ENCODE peak calls at places on chromosomes 6 and 20, in eight cellular contexts. R is T-helper 2 cell; O is endodermal cell; V is stomach; Z is esophagus squamous epithelium; J is stimulated activated CD8-positive, alpha-beta memory T cell treated with anti-CD3 and anti-CD28 coated beads, Interleukin-7, amount 100 ng/mL, for 48 hours; U is NB4; B is iris pigment epithelial cell. M is an unnamed sample.

GRCh38 chr6:35202066-35202546 is 11.7 kb upstream of the SCUBE3 start:
- DNase-seq in R (no peak), B (no peak), J (no peak), Z (no peak), U (no peak), V (no peak), O (no peak), M (peak)

GRCh38 chr6:169863149-169863525 is 111.7 kb downstream of the ERMARD start:
- DNase-seq in Z (no peak), U (no peak), J (no peak), R (no peak), V (peak), O (no peak), B (no peak), M (no peak)

GRCh38 chr20:55116598-55116997 is 641.2 kb downstream of the DOK5 start:
- DNase-seq in Z (no peak), B (no peak), R (no peak), V (no peak), O (no peak), U (no peak), J (no peak), M (no peak)

GRCh38 chr6:145670306-145670705 is 65.0 kb downstream of the EPM2A start:
- DNase-seq in Z (no peak), R (no peak), V (no peak), U (no peak), B (peak), O (no peak), J (no peak), M (no peak)

GRCh38 chr6:149942461-149942829 is 631 bp downstream of the ULBP2 start:
- DNase-seq in Z (no peak), J (no peak), R (no peak), V (no peak), B (no peak), U (no peak), O (no peak), M (no peak)

GRCh38 chr20:22801528-22801927 is 217.2 kb upstream of the FOXA2 start:
- DNase-seq in U (no peak), Z (no peak), B (no peak), J (no peak), V (no peak), R (no peak), O (no peak), M (no peak)

GRCh38 chr6:49325901-49326300 is 137.2 kb downstream of the MMUT start:
- DNase-seq in B (peak), V (no peak), O (no peak), Z (no peak), U (no peak), J (no peak), R (no peak), M (no peak)

GRCh38 chr20:21514553-21515251 is 838 bp upstream of the NKX2-2 start:
- DNase-seq in V (no peak), B (no peak), U (no peak), R (no peak), J (no peak), Z (no peak), O (peak), M (no peak)

GRCh38 chr6:34560366-34561226 is 4.5 kb upstream of the SPDEF start:
- DNase-seq in J (no peak), O (peak), U (peak), R (no peak), B (peak), Z (no peak), V (peak), M (peak)

GRCh38 chr6:12654107-12654506 is 62.5 kb upstream of the PHACTR1 start:
- DNase-seq in B (no peak), U (no peak), R (no peak), J (no peak), Z (no peak), O (no peak), V (no peak), M (no peak)

GRCh38 chr20:8291200-8291599 is 159.1 kb downstream of the PLCB1 start:
- DNase-seq in U (no peak), J (no peak), Z (no peak), R (no peak), B (no peak), O (no peak), V (no peak), M (no peak)

GRCh38 chr20:50873518-50873959 is 57.7 kb downstream of the ADNP start:
- DNase-seq in J (no peak), V (no peak), O (no peak), R (no peak), B (no peak), U (no peak), Z (no peak), M (no peak)

GRCh38 chr20:11274137-11274536 is 600.3 kb upstream of the JAG1 start:
- DNase-seq in Z (no peak), B (peak), O (peak), U (peak), J (no peak), V (no peak), R (no peak), M (peak)

GRCh38 chr6:70563540-70563939 is 3.2 kb upstream of the SDHAF4 start:
- DNase-seq in O (peak), Z (no peak), B (peak), V (no peak), J (no peak), U (no peak), R (no peak), M (no peak)

GRCh38 chr20:23440004-23440403 is 519 bp downstream of the CSTL1 start:
- DNase-seq in R (no peak), V (no peak), Z (no peak), U (no peak), B (no peak), O (no peak), J (no peak), M (no peak)

GRCh38 chr6:131101911-131102680 is 33.2 kb upstream of the AKAP7 start:
- DNase-seq in V (no peak), Z (no peak), B (peak), U (no peak), R (no peak), J (no peak), O (no peak), M (no peak)

GRCh38 chr6:147467891-147468290 is 40.6 kb upstream of the SAMD5 start:
- DNase-seq in R (no peak), V (no peak), B (peak), U (no peak), J (no peak), O (no peak), Z (no peak), M (no peak)

GRCh38 chr20:21901470-21902275 is 196.2 kb downstream of the PAX1 start:
- DNase-seq in U (no peak), O (no peak), V (peak), J (no peak), R (no peak), B (no peak), Z (no peak), M (no peak)

GRCh38 chr6:44219053-44219814 is 2.5 kb downstream of the MYMX start:
- DNase-seq in Z (no peak), V (peak), U (peak), B (peak), J (no peak), R (no peak), O (peak), M (peak)

GRCh38 chr6:70312165-70312564 is 9.3 kb upstream of the COL9A1 start:
- DNase-seq in U (peak), Z (no peak), V (no peak), B (peak), O (no peak), J (no peak), R (no peak), M (peak)